ENCODE peak calls at places on chromosomes 12 and 14, in nine cellular contexts. One of them, this sample, is unnamed.

GRCh38 chr14:54133896-54134295 is 177.3 kb upstream of the BMP4 start:
- DNase-seq in MM.1S: no peak
- DNase-seq in breast epithelium: no peak
- DNase-seq in heart right ventricle: no peak
- DNase-seq in MCF 10A: peak
- DNase-seq in psoas muscle: no peak
- DNase-seq in endothelial cell: no peak
- DNase-seq in PC-3: peak
- DNase-seq in mesothelial cell of epicardium: no peak
- DNase-seq in this sample: no peak

GRCh38 chr14:98704441-98704840 is 567.6 kb downstream of the BCL11B start:
- DNase-seq in MM.1S: no peak
- DNase-seq in breast epithelium: no peak
- DNase-seq in heart right ventricle: no peak
- DNase-seq in PC-3: no peak
- DNase-seq in mesothelial cell of epicardium: no peak
- DNase-seq in MCF 10A: no peak
- DNase-seq in endothelial cell: no peak
- DNase-seq in psoas muscle: no peak
- DNase-seq in this sample: no peak

GRCh38 chr12:6230321-6231110 is 30.3 kb downstream of the CD9 start:
- DNase-seq in MM.1S: no peak
- DNase-seq in breast epithelium: peak
- DNase-seq in PC-3: peak
- DNase-seq in psoas muscle: peak
- DNase-seq in mesothelial cell of epicardium: no peak
- DNase-seq in endothelial cell: no peak
- DNase-seq in MCF 10A: peak
- DNase-seq in heart right ventricle: peak
- DNase-seq in this sample: peak

GRCh38 chr14:53035336-53035735 is 84.5 kb upstream of the FERMT2 start:
- DNase-seq in breast epithelium: no peak
- DNase-seq in mesothelial cell of epicardium: no peak
- DNase-seq in MCF 10A: no peak
- DNase-seq in PC-3: no peak
- DNase-seq in psoas muscle: no peak
- DNase-seq in heart right ventricle: no peak
- DNase-seq in MM.1S: no peak
- DNase-seq in endothelial cell: no peak
- DNase-seq in this sample: no peak

GRCh38 chr12:124207049-124207448 is 87.8 kb upstream of the RFLNA start:
- DNase-seq in heart right ventricle: no peak
- DNase-seq in breast epithelium: no peak
- DNase-seq in MM.1S: no peak
- DNase-seq in psoas muscle: no peak
- DNase-seq in mesothelial cell of epicardium: no peak
- DNase-seq in PC-3: no peak
- DNase-seq in endothelial cell: no peak
- DNase-seq in MCF 10A: no peak
- DNase-seq in this sample: no peak

GRCh38 chr12:110102255-110102654 is 21.9 kb upstream of the IFT81 start:
- DNase-seq in mesothelial cell of epicardium: no peak
- DNase-seq in endothelial cell: peak
- DNase-seq in MM.1S: peak
- DNase-seq in PC-3: peak
- DNase-seq in MCF 10A: peak
- DNase-seq in heart right ventricle: no peak
- DNase-seq in breast epithelium: no peak
- DNase-seq in psoas muscle: no peak
- DNase-seq in this sample: peak

GRCh38 chr12:131844140-131844539 is 15.9 kb downstream of the MMP17 start:
- DNase-seq in MM.1S: no peak
- DNase-seq in breast epithelium: no peak
- DNase-seq in PC-3: no peak
- DNase-seq in psoas muscle: no peak
- DNase-seq in heart right ventricle: no peak
- DNase-seq in endothelial cell: no peak
- DNase-seq in MCF 10A: no peak
- DNase-seq in mesothelial cell of epicardium: no peak
- DNase-seq in this sample: no peak

GRCh38 chr12:6233121-6233971 is 33.1 kb downstream of the CD9 start:
- DNase-seq in PC-3: no peak
- DNase-seq in MCF 10A: no peak
- DNase-seq in heart right ventricle: peak
- DNase-seq in breast epithelium: no peak
- DNase-seq in endothelial cell: no peak
- DNase-seq in MM.1S: no peak
- DNase-seq in psoas muscle: peak
- DNase-seq in mesothelial cell of epicardium: no peak
- DNase-seq in this sample: no peak

GRCh38 chr12:56084958-56085543 is 5.1 kb downstream of the ERBB3 start:
- DNase-seq in MM.1S: no peak
- DNase-seq in endothelial cell: peak
- DNase-seq in mesothelial cell of epicardium: no peak
- DNase-seq in heart right ventricle: no peak
- DNase-seq in breast epithelium: no peak
- DNase-seq in psoas muscle: peak
- DNase-seq in PC-3: peak
- DNase-seq in MCF 10A: peak
- DNase-seq in this sample: peak

GRCh38 chr12:45124485-45125155 is 73.7 kb upstream of the DBX2 start:
- DNase-seq in MM.1S: no peak
- DNase-seq in heart right ventricle: no peak
- DNase-seq in MCF 10A: no peak
- DNase-seq in breast epithelium: no peak
- DNase-seq in psoas muscle: no peak
- DNase-seq in PC-3: no peak
- DNase-seq in endothelial cell: no peak
- DNase-seq in mesothelial cell of epicardium: no peak
- DNase-seq in this sample: no peak

GRCh38 chr12:12521044-12521485 is 41.6 kb downstream of the DUSP16 start:
- DNase-seq in MCF 10A: no peak
- DNase-seq in psoas muscle: no peak
- DNase-seq in MM.1S: no peak
- DNase-seq in breast epithelium: no peak
- DNase-seq in mesothelial cell of epicardium: no peak
- DNase-seq in endothelial cell: no peak
- DNase-seq in heart right ventricle: no peak
- DNase-seq in PC-3: no peak
- DNase-seq in this sample: no peak

GRCh38 chr12:50538178-50538577 is 33.4 kb downstream of the DIP2B start:
- DNase-seq in MCF 10A: no peak
- DNase-seq in heart right ventricle: no peak
- DNase-seq in MM.1S: no peak
- DNase-seq in PC-3: no peak
- DNase-seq in breast epithelium: no peak
- DNase-seq in endothelial cell: no peak
- DNase-seq in mesothelial cell of epicardium: no peak
- DNase-seq in psoas muscle: no peak
- DNase-seq in this sample: no peak

GRCh38 chr12:49536526-49537195 is 2.2 kb upstream of the KCNH3 start:
- DNase-seq in psoas muscle: no peak
- DNase-seq in breast epithelium: no peak
- DNase-seq in MM.1S: no peak
- DNase-seq in PC-3: no peak
- DNase-seq in endothelial cell: no peak
- DNase-seq in MCF 10A: no peak
- DNase-seq in mesothelial cell of epicardium: no peak
- DNase-seq in heart right ventricle: no peak
- DNase-seq in this sample: no peak

GRCh38 chr12:123444396-123445026 is 8.0 kb upstream of the RILPL2 start:
- DNase-seq in MM.1S: no peak
- DNase-seq in PC-3: no peak
- DNase-seq in mesothelial cell of epicardium: no peak
- DNase-seq in MCF 10A: peak
- DNase-seq in heart right ventricle: no peak
- DNase-seq in endothelial cell: no peak
- DNase-seq in breast epithelium: no peak
- DNase-seq in psoas muscle: no peak
- DNase-seq in this sample: no peak

GRCh38 chr14:105836160-105836559 is 309.8 kb downstream of the TMEM121 start:
- DNase-seq in endothelial cell: no peak
- DNase-seq in MM.1S: no peak
- DNase-seq in heart right ventricle: no peak
- DNase-seq in psoas muscle: no peak
- DNase-seq in breast epithelium: no peak
- DNase-seq in PC-3: no peak
- DNase-seq in mesothelial cell of epicardium: no peak
- DNase-seq in MCF 10A: no peak
- DNase-seq in this sample: no peak

GRCh38 chr14:70754989-70755388 is 54.3 kb downstream of the MAP3K9 start:
- DNase-seq in heart right ventricle: no peak
- DNase-seq in breast epithelium: no peak
- DNase-seq in psoas muscle: no peak
- DNase-seq in PC-3: peak
- DNase-seq in MM.1S: no peak
- DNase-seq in MCF 10A: peak
- DNase-seq in endothelial cell: no peak
- DNase-seq in mesothelial cell of epicardium: no peak
- DNase-seq in this sample: no peak

GRCh38 chr12:48078901-48079300 is 27.0 kb downstream of the SENP1 start:
- DNase-seq in psoas muscle: no peak
- DNase-seq in breast epithelium: no peak
- DNase-seq in PC-3: no peak
- DNase-seq in mesothelial cell of epicardium: no peak
- DNase-seq in endothelial cell: no peak
- DNase-seq in heart right ventricle: no peak
- DNase-seq in MM.1S: no peak
- DNase-seq in MCF 10A: peak
- DNase-seq in this sample: no peak

GRCh38 chr12:110862331-110862730 is 15.5 kb downstream of the CCDC63 start:
- DNase-seq in MCF 10A: no peak
- DNase-seq in PC-3: no peak
- DNase-seq in breast epithelium: no peak
- DNase-seq in MM.1S: no peak
- DNase-seq in heart right ventricle: no peak
- DNase-seq in psoas muscle: no peak
- DNase-seq in mesothelial cell of epicardium: no peak
- DNase-seq in endothelial cell: peak
- DNase-seq in this sample: no peak

GRCh38 chr12:77402726-77403125 is 337.4 kb upstream of the E2F7 start:
- DNase-seq in MM.1S: no peak
- DNase-seq in heart right ventricle: no peak
- DNase-seq in mesothelial cell of epicardium: no peak
- DNase-seq in psoas muscle: no peak
- DNase-seq in endothelial cell: no peak
- DNase-seq in PC-3: no peak
- DNase-seq in MCF 10A: peak
- DNase-seq in breast epithelium: no peak
- DNase-seq in this sample: no peak

GRCh38 chr12:127355061-127355820 is 911.7 kb upstream of the TMEM132C start:
- DNase-seq in endothelial cell: no peak
- DNase-seq in heart right ventricle: no peak
- DNase-seq in MM.1S: peak
- DNase-seq in mesothelial cell of epicardium: no peak
- DNase-seq in PC-3: peak
- DNase-seq in MCF 10A: peak
- DNase-seq in breast epithelium: no peak
- DNase-seq in psoas muscle: no peak
- DNase-seq in this sample: no peak
- TF ChIP-seq CTCF in endothelial cell: no peak
- TF ChIP-seq CTCF in heart right ventricle: no peak
- TF ChIP-seq CTCF in MM.1S: peak
- TF ChIP-seq CTCF in mesothelial cell of epicardium: no peak
- TF ChIP-seq CTCF in PC-3: peak
- TF ChIP-seq CTCF in MCF 10A: peak
- TF ChIP-seq CTCF in breast epithelium: no peak
- TF ChIP-seq CTCF in psoas muscle: no peak
- TF ChIP-seq CTCF in this sample: no peak

GRCh38 chr14:75793806-75794205 is 132.8 kb downstream of the TTLL5 start:
- DNase-seq in breast epithelium: no peak
- DNase-seq in MCF 10A: peak
- DNase-seq in mesothelial cell of epicardium: no peak
- DNase-seq in MM.1S: no peak
- DNase-seq in psoas muscle: no peak
- DNase-seq in heart right ventricle: peak
- DNase-seq in PC-3: peak
- DNase-seq in endothelial cell: no peak
- DNase-seq in this sample: no peak

GRCh38 chr14:75794615-75795038 is 133.6 kb downstream of the TTLL5 start:
- DNase-seq in heart right ventricle: no peak
- DNase-seq in PC-3: peak
- DNase-seq in MCF 10A: peak
- DNase-seq in mesothelial cell of epicardium: no peak
- DNase-seq in endothelial cell: no peak
- DNase-seq in breast epithelium: no peak
- DNase-seq in MM.1S: no peak
- DNase-seq in psoas muscle: no peak
- DNase-seq in this sample: no peak
- TF ChIP-seq CTCF in heart right ventricle: peak
- TF ChIP-seq CTCF in PC-3: peak
- TF ChIP-seq CTCF in MCF 10A: peak
- TF ChIP-seq CTCF in mesothelial cell of epicardium: no peak
- TF ChIP-seq CTCF in endothelial cell: no peak
- TF ChIP-seq CTCF in breast epithelium: no peak
- TF ChIP-seq CTCF in MM.1S: no peak
- TF ChIP-seq CTCF in psoas muscle: peak
- TF ChIP-seq CTCF in this sample: no peak

GRCh38 chr12:96327889-96328288 is 72.3 kb downstream of the CDK17 start:
- DNase-seq in PC-3: no peak
- DNase-seq in mesothelial cell of epicardium: no peak
- DNase-seq in psoas muscle: no peak
- DNase-seq in endothelial cell: no peak
- DNase-seq in heart right ventricle: no peak
- DNase-seq in MM.1S: no peak
- DNase-seq in breast epithelium: no peak
- DNase-seq in MCF 10A: peak
- DNase-seq in this sample: no peak
- TF ChIP-seq CTCF in PC-3: no peak
- TF ChIP-seq CTCF in mesothelial cell of epicardium: no peak
- TF ChIP-seq CTCF in psoas muscle: no peak
- TF ChIP-seq CTCF in endothelial cell: no peak
- TF ChIP-seq CTCF in heart right ventricle: no peak
- TF ChIP-seq CTCF in MM.1S: no peak
- TF ChIP-seq CTCF in breast epithelium: no peak
- TF ChIP-seq CTCF in MCF 10A: no peak
- TF ChIP-seq CTCF in this sample: peak

DNA sequence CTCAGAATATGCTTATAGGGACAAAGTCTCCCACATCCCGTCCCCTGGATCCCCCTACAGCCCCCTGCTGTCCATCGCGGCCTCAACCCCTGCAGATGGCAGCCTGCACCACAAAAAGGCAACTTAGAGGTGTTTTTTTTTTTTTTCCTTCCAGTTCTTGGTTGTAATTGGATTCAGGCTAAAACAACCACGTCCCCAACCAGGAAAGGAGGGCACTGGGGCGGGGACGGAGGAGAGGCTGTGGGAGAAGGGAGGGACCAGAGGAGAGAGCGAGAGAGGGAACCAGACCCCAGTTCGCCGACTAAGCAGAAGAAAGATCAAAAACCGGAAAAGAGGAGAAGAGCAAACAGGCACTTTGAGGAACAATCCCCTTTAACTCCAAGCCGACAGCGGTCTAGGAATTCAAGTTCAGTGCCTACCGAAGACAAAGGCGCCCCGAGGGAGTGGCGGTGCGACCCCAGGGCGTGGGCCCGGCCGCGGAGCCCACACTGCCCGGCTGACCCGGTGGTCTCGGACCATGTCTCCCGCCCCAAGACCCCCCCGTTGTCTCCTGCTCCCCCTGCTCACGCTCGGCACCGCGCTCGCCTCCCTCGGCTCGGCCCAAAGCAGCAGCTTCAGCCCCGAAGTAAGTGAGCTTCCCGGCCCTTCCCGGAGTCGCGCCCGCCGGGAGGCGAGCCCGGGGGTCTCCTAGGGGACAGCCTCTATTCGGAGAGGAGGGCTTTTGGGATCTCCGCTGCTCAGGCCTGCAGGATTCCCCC is at the start of gene MMP14:
- DNase-seq in PC-3: peak
- DNase-seq in breast epithelium: no peak
- DNase-seq in mesothelial cell of epicardium: no peak
- DNase-seq in MCF 10A: peak
- DNase-seq in endothelial cell: peak
- DNase-seq in MM.1S: no peak
- DNase-seq in psoas muscle: peak
- DNase-seq in heart right ventricle: peak
- DNase-seq in this sample: no peak
- TF ChIP-seq CTCF in PC-3: peak
- TF ChIP-seq CTCF in breast epithelium: peak
- TF ChIP-seq CTCF in mesothelial cell of epicardium: no peak
- TF ChIP-seq CTCF in MCF 10A: no peak
- TF ChIP-seq CTCF in endothelial cell: no peak
- TF ChIP-seq CTCF in MM.1S: no peak
- TF ChIP-seq CTCF in psoas muscle: no peak
- TF ChIP-seq CTCF in heart right ventricle: peak
- TF ChIP-seq CTCF in this sample: no peak